ENCODE peak calls at places on chromosomes 6 and 20, in six cellular contexts. D is MM.1S, L is GM23248, O is neural progenitor cell, C is PC-9, R is GM23338. J is an unnamed sample.

GRCh38 chr20:37032077-37032476 is 63.7 kb downstream of the RBL1 start:
- DNase-seq in D (no peak), L (no peak), O (no peak), C (no peak), R (no peak), J (no peak)

GRCh38 chr20:62739581-62740285 is 31.1 kb downstream of the NTSR1 start:
- DNase-seq in D (no peak), L (peak; percentile 69), O (no peak), C (peak; percentile 61), R (no peak), J (peak; percentile 76)

GRCh38 chr6:15243994-15244604 is 1.8 kb upstream of the JARID2 start:
- DNase-seq in D (no peak), L (no peak), O (peak; percentile 67), C (no peak), R (peak; percentile 82), J (no peak)

GRCh38 chr6:128209771-128210170 is 308.9 kb upstream of the THEMIS start:
- DNase-seq in D (no peak), L (peak; percentile 46), O (no peak), C (peak; percentile 29), R (no peak), J (peak; percentile 48)

GRCh38 chr20:45098096-45098773 is 2.7 kb downstream of the KCNS1 start:
- DNase-seq in D (no peak), L (peak; percentile 63), O (peak; percentile 75), C (no peak), R (peak; percentile 91), J (no peak)

GRCh38 chr20:62952373-62953166 is at the start of gene SLC17A9:
- DNase-seq in D (peak; percentile 10), L (peak; percentile 82), O (peak; percentile 79), C (no peak), R (peak; percentile 86), J (no peak)

GRCh38 chr20:51563597-51564332 is 21.2 kb upstream of the NFATC2 start:
- DNase-seq in D (no peak), L (peak; percentile 90), O (peak; percentile 67), C (peak; percentile 63), R (peak; percentile 79), J (peak; percentile 90)

GRCh38 chr6:133610974-133611373 is 277.9 kb upstream of the TCF21 start:
- DNase-seq in D (no peak), L (no peak), O (no peak), C (no peak), R (no peak), J (no peak)

GRCh38 chr6:53461682-53462081 is 83.2 kb downstream of the GCLC start:
- DNase-seq in D (no peak), L (no peak), O (peak; percentile 20), C (no peak), R (peak; percentile 22), J (no peak)

GRCh38 chr6:107656381-107656780 is 166.5 kb downstream of the SOBP start:
- DNase-seq in D (no peak), L (no peak), O (no peak), C (no peak), R (no peak), J (no peak)

GRCh38 chr6:54775586-54775985 is 71.0 kb upstream of the FAM83B start:
- DNase-seq in D (no peak), L (peak; percentile 18), O (no peak), C (no peak), R (no peak), J (no peak)

GRCh38 chr6:30862156-30862875 is 22.0 kb upstream of the DDR1 start:
- DNase-seq in D (no peak), L (no peak), O (no peak), C (no peak), R (no peak), J (no peak)

GRCh38 chr6:157985378-157986155 is 3.9 kb downstream of the SYNJ2 start:
- DNase-seq in D (no peak), L (no peak), O (no peak), C (no peak), R (peak; percentile 40), J (no peak)

GRCh38 chr6:57226221-57226620 is 4.1 kb upstream of the RAB23 start:
- DNase-seq in D (no peak), L (no peak), O (peak; percentile 20), C (no peak), R (no peak), J (no peak)

GRCh38 chr6:149015224-149015876 is 268.5 kb downstream of the UST start:
- DNase-seq in D (no peak), L (peak; percentile 77), O (no peak), C (no peak), R (no peak), J (peak; percentile 27)

GRCh38 chr20:48761023-48761785 is 66.6 kb downstream of the PREX1 start:
- DNase-seq in D (no peak), L (no peak), O (no peak), C (no peak), R (no peak), J (no peak)

GRCh38 chr6:7728855-7729590 is 3.1 kb downstream of the BMP6 start:
- DNase-seq in D (no peak), L (peak; percentile 38), O (peak; percentile 48), C (no peak), R (peak; percentile 59), J (peak; percentile 68)

GRCh38 chr6:19999319-20000191 is 162.4 kb downstream of the ID4 start:
- DNase-seq in D (peak; percentile 12), L (peak; percentile 18), O (no peak), C (no peak), R (no peak), J (peak; percentile 69)

GRCh38 chr6:35044771-35045275 is 96.3 kb downstream of the TCP11 start:
- DNase-seq in D (no peak), L (peak; percentile 62), O (no peak), C (no peak), R (no peak), J (peak; percentile 33)

GRCh38 chr20:56151834-56152233 is 96.7 kb upstream of the MC3R start:
- DNase-seq in D (no peak), L (no peak), O (no peak), C (no peak), R (no peak), J (no peak)

DNA sequence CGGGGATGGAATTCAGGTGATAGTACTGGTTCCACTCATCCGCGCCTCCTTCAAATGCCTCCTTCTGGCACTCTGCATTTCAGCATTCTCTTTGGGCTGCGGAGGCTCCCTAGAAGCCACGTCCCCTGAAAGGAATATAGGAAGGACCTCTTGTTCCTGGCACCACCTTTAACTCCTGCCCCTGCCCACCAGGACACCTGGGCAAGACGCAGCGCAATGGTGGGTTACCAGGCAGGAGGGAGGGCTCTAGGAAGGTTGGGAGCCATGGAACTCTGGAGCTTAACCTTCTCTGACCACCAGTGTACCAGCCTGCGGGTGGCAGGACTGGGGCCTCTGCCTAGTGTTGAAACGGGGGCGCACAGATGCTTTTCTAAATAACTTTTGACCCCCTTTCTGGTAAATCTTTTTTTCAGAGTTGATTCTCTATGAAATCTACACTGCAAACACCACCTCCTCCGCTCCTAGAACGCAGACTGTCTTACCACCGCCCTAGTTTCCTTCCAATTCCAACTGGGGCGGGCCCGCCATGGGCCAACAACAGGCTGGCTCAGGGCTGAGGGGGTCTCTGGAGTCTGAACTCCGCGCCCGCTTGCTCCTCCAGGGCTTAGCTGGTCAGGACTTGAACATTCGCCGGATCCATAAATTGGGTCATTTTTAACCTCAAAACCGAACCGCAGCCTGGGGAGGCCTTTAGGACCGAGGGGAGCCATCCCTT is 871 bp upstream of the SYNDIG1 start:
- DNase-seq in D (no peak), L (no peak), O (no peak), C (no peak), R (no peak), J (no peak)
- TF ChIP-seq EZH2 in D (no peak), L (no peak), O (peak; percentile 24), C (no peak), R (no peak), J (no peak)

DNA sequence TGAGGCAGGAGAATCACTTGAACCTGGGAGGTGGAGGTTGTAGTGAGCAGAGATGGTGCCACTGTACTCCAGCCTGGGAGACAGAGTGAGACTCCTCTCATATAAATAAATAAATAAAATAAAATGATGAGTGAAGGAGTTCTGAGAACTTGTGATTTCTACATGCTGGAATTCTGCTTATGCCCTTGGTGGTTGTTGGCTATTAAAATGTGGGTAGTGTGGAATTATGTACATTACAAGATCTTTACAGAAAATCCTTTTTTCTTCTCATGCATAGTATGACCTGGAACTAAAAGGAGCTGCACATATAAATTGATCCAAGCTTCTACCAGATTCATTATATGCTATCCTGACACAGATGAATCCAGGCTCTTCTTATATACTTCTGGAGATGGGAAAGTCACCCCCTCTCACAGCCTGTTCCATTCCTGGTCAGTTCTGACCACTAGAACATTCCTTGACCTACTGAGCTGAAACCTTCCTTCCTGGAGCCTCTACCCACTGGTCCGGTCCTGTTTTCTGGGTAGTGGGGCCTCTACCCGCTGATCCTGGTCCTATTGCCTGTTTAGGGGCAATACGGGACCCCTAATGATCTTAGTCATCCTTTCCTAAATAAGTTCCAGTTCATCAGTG is 37.7 kb upstream of the TAF8 start:
- DNase-seq in D (no peak), L (peak; percentile 11), O (no peak), C (no peak), R (no peak), J (no peak)
- H3K4me2 ChIP-seq in D (no peak overlapping the region), L (no peak overlapping the region), O (no peak overlapping the region), C (no peak overlapping the region), R (no peak overlapping the region), J (no peak overlapping the region)

GRCh38 chr20:35317416-35317815 is 25.2 kb upstream of the FAM83C start:
- DNase-seq in D (no peak), L (no peak), O (no peak), C (no peak), R (no peak), J (no peak)

GRCh38 chr20:35316086-35316485 is 23.9 kb upstream of the FAM83C start:
- DNase-seq in D (no peak), L (no peak), O (no peak), C (no peak), R (no peak), J (peak; percentile 31)

GRCh38 chr20:35318502-35319157 is 26.4 kb upstream of the FAM83C start:
- DNase-seq in D (no peak), L (peak; percentile 81), O (no peak), C (peak; percentile 89), R (no peak), J (peak; percentile 99)

GRCh38 chr20:35319206-35320197 is 27.3 kb upstream of the FAM83C start:
- DNase-seq in D (no peak), L (peak; percentile 58), O (no peak), C (no peak), R (no peak), J (peak; percentile 62)

GRCh38 chr20:35320396-35321126 is 28.3 kb upstream of the FAM83C start:
- DNase-seq in D (no peak), L (peak; percentile 90), O (no peak), C (peak; percentile 66), R (peak; percentile 33), J (peak; percentile 91)
- H3F3A ChIP-seq in D (no peaks in the 10 kb centered on the region), L (peaks cover 46% of the 10 kb centered on the region), O (no peaks in the 10 kb centered on the region), C (peaks cover 38% of the 10 kb centered on the region), R (no peaks in the 10 kb centered on the region), J (peaks cover 3% of the 10 kb centered on the region)

DNA sequence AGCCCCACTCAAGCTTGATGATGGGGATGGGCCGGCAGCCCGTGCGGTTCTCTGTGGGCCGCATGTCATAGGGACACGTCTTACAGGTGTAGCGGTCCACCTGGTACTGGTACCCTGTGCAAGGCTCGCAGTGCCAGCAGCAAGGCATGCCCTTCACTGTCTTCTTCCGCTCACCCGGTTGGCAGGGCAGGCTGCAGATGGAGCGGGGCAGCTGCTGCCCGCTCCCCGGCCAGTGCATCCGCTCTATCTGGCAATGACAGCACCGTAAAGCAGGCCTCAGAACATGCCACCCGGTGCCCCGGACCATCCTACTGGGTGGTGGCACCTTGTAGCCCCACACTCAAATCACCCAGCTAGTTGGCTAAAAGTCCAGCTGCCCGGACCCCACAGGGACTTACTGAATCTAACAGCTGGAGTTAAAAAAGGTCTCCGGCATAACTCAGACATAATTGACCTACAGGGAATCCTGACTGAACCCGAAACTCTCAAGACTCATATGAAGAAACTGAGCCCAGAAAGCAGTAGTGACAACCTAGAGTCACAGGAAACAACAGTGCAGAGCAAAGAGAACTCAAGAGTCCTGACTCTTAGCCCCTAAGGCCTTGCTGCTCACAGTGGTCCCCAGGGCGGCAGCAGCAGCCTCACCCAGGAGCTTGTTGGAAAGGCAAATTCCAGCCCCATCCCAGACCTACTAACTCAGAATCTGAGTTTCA is 109.4 kb downstream of the GRM4 start:
- DNase-seq in D (no peak), L (no peak), O (no peak), C (no peak), R (no peak), J (no peak)
- TF ChIP-seq EZH2 in D (no peak), L (no peak), O (no peak), C (no peak), R (no peak), J (no peak)

J was measured in PC-3.